ENCODE peak calls at places on chromosomes 1 and 21, in four cellular contexts. X, B, G and R are unnamed samples.

GRCh38 chr1:22044690-22045420 is 7.7 kb upstream of the CDC42 start:
- DNase-seq in X (no peak), B (no peak), G (no peak), R (no peak)

GRCh38 chr1:100300691-100301090 is 34.7 kb downstream of the RTCA start:
- DNase-seq in X (no peak), B (no peak), G (no peak), R (no peak)

GRCh38 chr1:72366473-72366872 is 84.1 kb upstream of the NEGR1 start:
- DNase-seq in X (peak; percentile 26), B (no peak), G (no peak), R (peak; percentile 69)

GRCh38 chr1:27428316-27429028 is 36.0 kb downstream of the GPR3 start:
- DNase-seq in X (peak; percentile 22), B (peak; percentile 49), G (no peak), R (peak; percentile 42)

GRCh38 chr1:23810818-23811420 is 10.4 kb upstream of the GALE start:
- DNase-seq in X (peak; percentile 16), B (peak; percentile 75), G (peak; percentile 83), R (peak; percentile 68)

GRCh38 chr1:77476460-77476859 is 194.6 kb downstream of the AK5 start:
- DNase-seq in X (no peak), B (no peak), G (no peak), R (no peak)

GRCh38 chr1:44031051-44031899 is at the start of gene SLC6A9:
- DNase-seq in X (peak; percentile 80), B (peak; percentile 67), G (peak; percentile 70), R (peak; percentile 61)

GRCh38 chr1:218739426-218739825 is 394.3 kb downstream of the TGFB2 start:
- DNase-seq in X (no peak), B (no peak), G (no peak), R (no peak)

GRCh38 chr1:89606227-89606945 is 26.5 kb upstream of the LRRC8C start:
- DNase-seq in X (no peak), B (no peak), G (no peak), R (no peak)

GRCh38 chr1:85313888-85314696 is 37.7 kb upstream of the BCL10 start:
- DNase-seq in X (peak; percentile 76), B (no peak), G (no peak), R (no peak)

GRCh38 chr1:70090875-70091274 is 114.5 kb downstream of the LRRC40 start:
- DNase-seq in X (peak; percentile 59), B (no peak), G (no peak), R (no peak)

GRCh38 chr1:34828611-34829010 is 30.9 kb downstream of the SMIM12 start:
- DNase-seq in X (no peak), B (no peak), G (no peak), R (no peak)

GRCh38 chr21:25910809-25911208 is 176.0 kb downstream of the GABPA start:
- DNase-seq in X (no peak), B (no peak), G (no peak), R (no peak)

GRCh38 chr1:245201201-245201600 is 46.4 kb downstream of the KIF26B start:
- DNase-seq in X (no peak), B (no peak), G (no peak), R (no peak)

GRCh38 chr1:97084566-97084965 is 363.0 kb downstream of the PTBP2 start:
- DNase-seq in X (no peak), B (no peak), G (no peak), R (no peak)

GRCh38 chr21:45861156-45861870 is 120.3 kb upstream of the COL6A1 start:
- DNase-seq in X (no peak), B (no peak), G (no peak), R (no peak)

GRCh38 chr1:87682565-87682964 is 353.9 kb downstream of the LMO4 start:
- DNase-seq in X (no peak), B (no peak), G (no peak), R (no peak)

GRCh38 chr1:150235436-150235851 is 468 bp downstream of the ANP32E start:
- DNase-seq in X (no peak), B (peak; percentile 45), G (peak; percentile 63), R (no peak)

GRCh38 chr1:15332525-15332924 is 77.2 kb upstream of the EFHD2 start:
- DNase-seq in X (peak; percentile 29), B (no peak), G (no peak), R (no peak)

GRCh38 chr1:92882817-92883216 is 51.0 kb downstream of the RPL5 start:
- DNase-seq in X (no peak), B (no peak), G (peak; percentile 68), R (peak; percentile 80)

GRCh38 chr1:208233546-208233945 is 10.6 kb downstream of the PLXNA2 start:
- DNase-seq in X (no peak), B (no peak), G (no peak), R (no peak)

GRCh38 chr1:207835958-207836357 is 75.0 kb downstream of the CD34 start:
- DNase-seq in X (no peak), B (no peak), G (no peak), R (no peak)

GRCh38 chr1:215282557-215282956 is 200.0 kb downstream of the KCNK2 start:
- DNase-seq in X (peak; percentile 34), B (no peak), G (no peak), R (no peak)

GRCh38 chr1:183227963-183228649 is 42.0 kb downstream of the LAMC2 start:
- DNase-seq in X (peak; percentile 55), B (peak; percentile 71), G (peak; percentile 52), R (peak; percentile 57)

GRCh38 chr1:103460496-103460895 is 65.0 kb upstream of the RNPC3 start:
- DNase-seq in X (no peak), B (no peak), G (no peak), R (no peak)

GRCh38 chr1:231808990-231809389 is 182.4 kb downstream of the DISC1 start:
- DNase-seq in X (peak; percentile 72), B (no peak), G (no peak), R (no peak)

GRCh38 chr1:10253755-10254154 is 43.4 kb downstream of the KIF1B start:
- DNase-seq in X (peak; percentile 99), B (no peak), G (no peak), R (no peak)

GRCh38 chr1:156858555-156858956 is 361 bp downstream of the INSRR start:
- DNase-seq in X (no peak), B (peak; percentile 49), G (no peak), R (no peak)

GRCh38 chr1:156859523-156860112 is 701 bp upstream of the INSRR start:
- DNase-seq in X (peak; percentile 25), B (no peak), G (no peak), R (no peak)

GRCh38 chr1:156857532-156857931 is 1.4 kb downstream of the INSRR start:
- DNase-seq in X (no peak), B (no peak), G (no peak), R (no peak)

GRCh38 chr1:156860113-156860638 is 489 bp upstream of the NTRK1 start:
- DNase-seq in X (peak; percentile 56), B (peak; percentile 80), G (peak; percentile 63), R (peak; percentile 10)

DNA sequence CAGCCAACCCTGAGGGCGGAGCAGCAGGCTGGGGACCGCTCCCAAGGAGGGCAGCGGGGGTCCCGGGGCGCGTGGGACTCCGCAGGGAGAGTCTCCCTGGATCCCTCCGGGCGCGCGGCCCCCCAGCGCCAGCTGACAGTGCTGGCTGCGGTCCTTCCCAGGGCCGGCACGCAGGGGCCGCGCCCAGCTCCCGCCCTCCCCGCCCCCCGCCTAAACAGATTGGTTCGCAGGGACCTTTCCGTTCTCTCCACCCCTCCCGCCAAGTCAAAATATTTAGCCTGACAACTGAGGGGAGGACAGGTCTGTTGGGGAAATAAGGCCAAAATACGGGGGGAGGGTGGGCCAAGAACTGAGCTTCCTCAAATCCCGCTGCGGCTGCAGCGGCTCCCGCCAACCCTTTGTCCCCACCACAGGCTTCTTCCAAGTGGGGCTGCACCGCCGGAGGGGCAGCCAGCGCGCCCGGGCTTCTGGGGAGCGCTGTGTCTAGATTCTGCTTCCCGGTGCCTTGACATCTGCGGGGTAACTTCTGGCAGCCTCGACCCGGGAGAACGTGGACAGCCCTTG is at the start of gene INSRR:
- DNase-seq in X (no peak), B (peak; percentile 69), G (no peak), R (no peak)
- H3K4me3 ChIP-seq in X (peak within 1 kb of the TSS; percentile 77), B (peak within 1 kb of the TSS; percentile 34), G (peak within 1 kb of the TSS; percentile 11), R (no peak within 1 kb of the TSS)

DNA sequence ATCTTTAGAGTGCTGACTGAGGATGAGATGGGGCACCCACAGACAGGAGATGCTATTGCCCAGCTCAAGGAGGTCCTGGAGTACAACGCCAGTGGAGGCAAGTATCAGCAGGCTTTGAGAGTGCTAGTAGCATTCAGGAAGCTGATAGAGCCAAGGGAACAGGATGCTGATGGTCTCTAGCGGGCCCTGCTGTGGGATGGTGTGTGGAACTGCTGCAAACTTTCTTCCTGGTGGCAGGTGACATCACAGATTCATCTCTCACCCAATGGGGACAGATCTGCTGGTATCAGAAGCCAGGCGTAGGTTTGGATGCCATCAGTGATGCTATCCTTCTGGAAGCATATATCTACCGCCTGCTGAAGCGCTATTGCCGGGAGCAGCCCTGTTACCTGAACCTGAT is 609.8 kb upstream of the NCAM2 start:
- DNase-seq in X (no peak), B (no peak), G (no peak), R (no peak)
- H2AFZ ChIP-seq in X (no peak overlapping the region), B (peak overlapping the region; percentile 78), G (no peak overlapping the region), R (no peak overlapping the region)

GRCh38 chr1:112712701-112713128 is 2.4 kb downstream of the PPM1J start:
- DNase-seq in X (no peak), B (no peak), G (no peak), R (no peak)

GRCh38 chr1:112715264-112716053 is at the start of gene PPM1J:
- DNase-seq in X (peak; percentile 95), B (peak; percentile 100), G (peak; percentile 94), R (peak; percentile 96)

GRCh38 chr1:112712191-112712590 is 2.9 kb downstream of the PPM1J start:
- DNase-seq in X (no peak), B (no peak), G (no peak), R (no peak)

GRCh38 chr1:112714313-112715263 is 544 bp downstream of the PPM1J start:
- DNase-seq in X (no peak), B (peak; percentile 45), G (no peak), R (no peak)

GRCh38 chr1:112713466-112714312 is 1.4 kb downstream of the PPM1J start:
- DNase-seq in X (no peak), B (no peak), G (peak; percentile 85), R (no peak)
- H3K4me2 ChIP-seq in X (peak overlapping the region; percentile 99), B (peak overlapping the region; percentile 85), G (peak overlapping the region; percentile 97), R (no peak overlapping the region)

GRCh38 chr21:34221331-34222030 is 142.3 kb upstream of the KCNE2 start:
- DNase-seq in X (peak; percentile 37), B (no peak), G (no peak), R (no peak)

GRCh38 chr21:34223376-34223775 is 140.4 kb upstream of the KCNE2 start:
- DNase-seq in X (no peak), B (no peak), G (no peak), R (no peak)

GRCh38 chr21:34222031-34222335 is 141.8 kb upstream of the KCNE2 start:
- DNase-seq in X (no peak), B (no peak), G (no peak), R (no peak)

GRCh38 chr21:34229361-34229760 is 134.4 kb upstream of the KCNE2 start:
- DNase-seq in X (no peak), B (no peak), G (no peak), R (no peak)

DNA sequence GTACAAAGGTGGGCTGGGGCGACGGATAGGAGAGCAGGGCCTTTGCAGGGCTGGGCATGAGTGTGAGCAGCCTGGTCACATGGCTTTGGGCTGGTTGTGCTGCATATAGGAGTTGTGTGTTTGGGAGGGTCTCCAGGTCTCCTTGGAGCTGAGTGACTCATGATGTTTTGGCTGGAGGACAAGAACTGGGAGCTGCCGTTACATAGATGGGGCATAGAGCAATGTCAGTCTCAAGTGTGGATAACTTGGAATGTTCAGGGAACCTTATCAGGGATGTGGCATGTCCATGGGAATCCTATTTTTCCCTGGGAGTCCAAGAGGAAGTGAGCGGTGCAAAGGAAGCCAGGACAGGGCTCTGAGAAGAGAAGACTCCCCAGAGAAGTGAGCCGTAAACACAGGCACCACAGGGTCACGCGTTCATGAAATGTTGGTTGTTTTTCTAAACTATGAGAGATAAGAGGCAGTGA is 136.4 kb upstream of the KCNE2 start:
- DNase-seq in X (peak; percentile 73), B (no peak), G (no peak), R (no peak)
- H3K4me3 ChIP-seq in X (no peak overlapping the region), B (no peak overlapping the region), G (no peak overlapping the region), R (no peak overlapping the region)